ENCODE peak calls at places on chromosomes 3 and 15, in eight cellular contexts. V is ovary, T is heart left ventricle, R is sigmoid colon, F is uterus, Y is endothelial cell of umbilical vein, P is breast epithelium, U is prostate gland. M is an unnamed sample. For H3K4me1, the result is how much of the 10 kb centered on the place peaks cover.

GRCh38 chr15:73024161-73024560 is 28.1 kb upstream of the NEO1 start:
- DNase-seq in V (no peak), T (no peak), R (no peak), F (no peak), Y (no peak), P (peak), U (no peak), M (no peak)

GRCh38 chr3:34508732-34509131 is 710.3 kb downstream of the PDCD6IP start:
- DNase-seq in V (no peak), T (no peak), R (no peak), F (no peak), Y (no peak), P (no peak), U (no peak), M (no peak)

GRCh38 chr15:39511915-39512260 is 69.0 kb upstream of the THBS1 start:
- DNase-seq in V (no peak), T (no peak), R (no peak), F (no peak), Y (peak), P (no peak), U (no peak), M (no peak)

GRCh38 chr3:146326875-146327543 is 76.1 kb upstream of the PLSCR4 start:
- DNase-seq in V (peak), T (peak), R (peak), F (peak), Y (peak), P (no peak), U (no peak), M (peak)

GRCh38 chr3:124351430-124352142 is 359.7 kb upstream of the ROPN1 start:
- DNase-seq in V (no peak), T (peak), R (no peak), F (no peak), Y (peak), P (no peak), U (peak), M (peak)

GRCh38 chr3:186173202-186173815 is 64.4 kb upstream of the ETV5 start:
- DNase-seq in V (no peak), T (no peak), R (no peak), F (no peak), Y (no peak), P (no peak), U (no peak), M (no peak)

GRCh38 chr3:156577731-156578130 is 22.8 kb upstream of the SSR3 start:
- DNase-seq in V (no peak), T (no peak), R (no peak), F (no peak), Y (no peak), P (no peak), U (no peak), M (no peak)

GRCh38 chr15:26661727-26662126 is 111.1 kb downstream of the GABRB3 start:
- DNase-seq in V (no peak), T (no peak), R (no peak), F (no peak), Y (no peak), P (no peak), U (no peak), M (no peak)

GRCh38 chr3:10047876-10048275 is 21.6 kb downstream of the FANCD2 start:
- DNase-seq in V (no peak), T (no peak), R (no peak), F (no peak), Y (no peak), P (no peak), U (no peak), M (no peak)

GRCh38 chr3:52153389-52154096 is 680 bp downstream of the POC1A start:
- DNase-seq in V (peak), T (no peak), R (no peak), F (no peak), Y (no peak), P (no peak), U (no peak), M (peak)

GRCh38 chr15:66652806-66653205 is 49.2 kb upstream of the SMAD6 start:
- DNase-seq in V (no peak), T (no peak), R (no peak), F (no peak), Y (no peak), P (no peak), U (no peak), M (no peak)

GRCh38 chr3:32129832-32130231 is 23.4 kb downstream of the GPD1L start:
- DNase-seq in V (no peak), T (no peak), R (no peak), F (no peak), Y (no peak), P (no peak), U (no peak), M (no peak)

GRCh38 chr3:27632431-27633223 is 89.5 kb downstream of the EOMES start:
- DNase-seq in V (peak), T (peak), R (peak), F (peak), Y (peak), P (no peak), U (peak), M (peak)

GRCh38 chr3:15319575-15319974 is 12.8 kb downstream of the SH3BP5 start:
- DNase-seq in V (peak), T (no peak), R (peak), F (peak), Y (no peak), P (no peak), U (no peak), M (peak)

GRCh38 chr3:118817748-118818165 is 216.9 kb downstream of the IGSF11 start:
- DNase-seq in V (no peak), T (no peak), R (no peak), F (no peak), Y (peak), P (no peak), U (peak), M (peak)

GRCh38 chr15:31362886-31363285 is 36.3 kb downstream of the KLF13 start:
- DNase-seq in V (no peak), T (no peak), R (no peak), F (no peak), Y (no peak), P (no peak), U (no peak), M (no peak)

GRCh38 chr15:41928100-41928499 is 34.2 kb upstream of the SPTBN5 start:
- DNase-seq in V (no peak), T (no peak), R (no peak), F (no peak), Y (peak), P (no peak), U (no peak), M (no peak)

GRCh38 chr3:5051772-5052171 is 70.3 kb upstream of the ARL8B start:
- DNase-seq in V (no peak), T (no peak), R (no peak), F (no peak), Y (no peak), P (no peak), U (no peak), M (no peak)

GRCh38 chr15:52136471-52136993 is 24.0 kb upstream of the BCL2L10 start:
- DNase-seq in V (no peak), T (no peak), R (no peak), F (no peak), Y (peak), P (no peak), U (no peak), M (no peak)

GRCh38 chr3:88192010-88192409 is 42.3 kb downstream of the C3orf38 start:
- DNase-seq in V (no peak), T (no peak), R (no peak), F (no peak), Y (no peak), P (no peak), U (no peak), M (no peak)

GRCh38 chr15:54026891-54027290 is 48.6 kb downstream of the UNC13C start:
- DNase-seq in V (no peak), T (no peak), R (no peak), F (no peak), Y (no peak), P (no peak), U (no peak), M (no peak)

DNA sequence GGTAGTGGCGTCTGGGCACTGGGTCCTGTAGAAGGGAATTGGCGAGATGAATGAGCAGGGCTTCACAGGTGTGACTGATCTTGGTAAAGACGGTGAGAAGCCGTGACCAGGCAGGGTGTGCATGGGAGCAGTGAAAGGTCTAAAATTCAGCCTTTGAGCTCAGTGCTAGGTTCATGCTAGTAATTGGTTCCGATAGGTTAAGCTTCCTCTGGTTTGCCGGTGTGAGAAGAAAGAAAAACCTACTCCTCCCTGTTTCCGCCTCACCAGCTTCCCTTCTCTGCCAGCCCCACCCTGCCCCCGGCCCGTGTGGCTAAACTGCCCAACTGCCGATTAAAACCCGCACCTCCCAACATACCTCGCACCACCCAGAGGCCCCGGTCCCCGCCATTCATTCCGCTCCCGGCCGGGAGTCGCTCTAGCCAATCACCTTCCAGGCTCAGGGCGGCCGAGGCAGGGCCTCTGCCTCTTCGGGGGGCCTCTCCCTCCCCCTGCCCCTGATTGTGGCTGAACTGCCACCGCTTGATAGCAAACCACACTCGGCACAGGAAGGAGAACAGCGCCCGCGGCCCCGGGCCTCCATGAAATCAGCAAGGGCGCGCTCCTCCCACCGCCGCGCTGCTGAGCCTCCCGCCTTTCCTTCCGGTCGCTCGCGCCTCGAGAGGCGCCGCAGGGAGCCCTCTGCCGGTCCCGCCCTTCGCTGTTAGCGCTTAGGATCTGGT is 7.3 kb upstream of the NRROS start:
- DNase-seq in V (peak), T (peak), R (peak), F (peak), Y (peak), P (peak), U (peak), M (peak)
- TF ChIP-seq CTCF in V (no peak), T (peak), R (peak), F (peak), Y (no peak), P (no peak), U (no peak), M (no peak)

DNA sequence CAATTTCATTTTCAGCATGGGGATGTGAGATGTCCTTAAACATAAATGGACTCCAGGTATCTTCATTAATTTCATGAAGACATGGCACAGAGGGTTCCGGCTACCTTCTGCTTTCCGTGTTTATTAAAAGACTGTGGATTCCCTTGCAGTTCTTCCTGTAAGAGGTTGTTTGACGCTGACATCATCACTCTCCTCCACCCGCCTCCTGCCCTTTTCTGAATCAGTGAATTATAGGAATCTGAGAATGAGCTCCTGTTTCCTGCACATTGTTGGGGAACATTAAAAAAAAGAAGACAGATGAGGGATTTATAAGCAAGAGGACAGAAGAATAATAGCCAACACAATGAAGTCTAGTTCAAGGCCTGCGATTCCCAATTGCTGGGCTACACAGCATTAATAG is 191.3 kb downstream of the LPP start:
- DNase-seq in V (no peak), T (no peak), R (no peak), F (no peak), Y (peak), P (no peak), U (no peak), M (no peak)
- H3K4me1 ChIP-seq in V (under half), T (half or more), R (half or more), F (under half), Y (under half), P (under half), U (under half), M (under half)

GRCh38 chr15:45200799-45201556 is 13.2 kb upstream of the SHF start:
- DNase-seq in V (peak), T (peak), R (peak), F (peak), Y (peak), P (peak), U (peak), M (peak)

GRCh38 chr15:45200001-45200798 is 12.4 kb upstream of the SHF start:
- DNase-seq in V (peak), T (peak), R (peak), F (peak), Y (peak), P (peak), U (peak), M (peak)

GRCh38 chr15:45197512-45197911 is 9.7 kb upstream of the SHF start:
- DNase-seq in V (no peak), T (no peak), R (no peak), F (no peak), Y (no peak), P (no peak), U (no peak), M (no peak)

GRCh38 chr15:45199136-45199810 is 11.5 kb upstream of the SHF start:
- DNase-seq in V (peak), T (no peak), R (no peak), F (no peak), Y (peak), P (peak), U (peak), M (peak)

DNA sequence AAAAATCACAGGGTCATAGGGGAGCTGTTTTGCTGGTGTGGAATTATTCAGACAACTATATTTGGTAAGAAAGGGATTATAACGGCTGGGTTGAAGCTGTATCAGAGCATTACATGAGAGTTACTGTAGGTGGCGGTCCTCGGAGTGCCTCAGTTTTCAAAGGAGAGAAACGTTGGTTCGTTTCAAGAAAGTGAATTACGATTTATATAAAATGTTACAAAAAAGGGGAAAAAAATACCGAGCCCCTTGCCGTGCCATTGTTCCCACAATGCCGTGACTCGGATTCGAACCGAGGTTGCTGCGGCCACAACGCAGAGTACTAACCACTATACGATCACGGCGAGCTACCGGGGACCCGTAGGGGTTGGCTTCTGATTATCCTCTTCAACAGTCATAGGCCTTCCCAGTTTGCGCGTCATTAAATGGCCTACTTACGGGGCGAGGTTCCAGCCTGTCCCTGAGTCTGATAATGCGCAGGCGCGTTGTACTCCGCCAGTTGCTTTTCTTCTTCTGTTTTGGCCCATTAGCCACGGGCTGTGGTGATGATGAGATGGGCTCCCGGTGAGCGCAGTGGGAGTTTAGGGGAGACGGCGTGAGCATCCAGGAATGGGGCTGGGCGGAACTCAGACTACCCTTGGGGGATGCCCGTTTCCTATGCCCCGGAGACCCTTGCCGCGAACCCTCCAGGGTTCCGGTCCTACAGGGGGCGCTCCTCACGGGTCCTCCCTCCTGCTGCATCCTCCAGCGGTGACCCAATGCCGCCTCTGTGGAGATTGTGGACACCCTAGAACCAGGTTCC is 10.8 kb upstream of the SHF start:
- DNase-seq in V (peak), T (peak), R (peak), F (peak), Y (peak), P (peak), U (peak), M (peak)
- TF ChIP-seq POLR2A in V (peak), T (peak), R (peak), F (peak), Y (peak), P (peak), U (peak), M (peak)

DNA sequence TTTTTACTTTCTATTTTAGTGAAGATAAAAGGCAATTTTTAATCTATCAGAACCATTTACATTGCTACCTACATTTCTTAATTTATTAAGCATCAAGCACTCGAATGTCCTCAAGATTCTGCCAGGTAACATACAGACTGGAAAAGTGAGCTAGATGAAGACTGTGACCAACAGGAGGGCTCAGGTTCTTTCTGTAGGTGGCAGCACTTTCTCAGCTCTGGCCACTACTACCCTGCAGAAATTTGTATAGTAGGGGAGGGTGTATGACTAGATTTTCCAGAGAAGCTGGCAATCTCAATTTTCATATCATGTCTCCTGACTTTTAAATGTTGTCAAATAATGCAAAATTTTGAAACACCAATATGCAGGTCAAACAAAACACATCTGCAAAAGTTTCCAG is 165.0 kb upstream of the SUCLG2 start:
- DNase-seq in V (no peak), T (no peak), R (no peak), F (no peak), Y (no peak), P (no peak), U (no peak), M (peak)
- TF ChIP-seq CTCF in V (no peak), T (no peak), R (peak), F (no peak), Y (no peak), P (no peak), U (no peak), M (no peak)

DNA sequence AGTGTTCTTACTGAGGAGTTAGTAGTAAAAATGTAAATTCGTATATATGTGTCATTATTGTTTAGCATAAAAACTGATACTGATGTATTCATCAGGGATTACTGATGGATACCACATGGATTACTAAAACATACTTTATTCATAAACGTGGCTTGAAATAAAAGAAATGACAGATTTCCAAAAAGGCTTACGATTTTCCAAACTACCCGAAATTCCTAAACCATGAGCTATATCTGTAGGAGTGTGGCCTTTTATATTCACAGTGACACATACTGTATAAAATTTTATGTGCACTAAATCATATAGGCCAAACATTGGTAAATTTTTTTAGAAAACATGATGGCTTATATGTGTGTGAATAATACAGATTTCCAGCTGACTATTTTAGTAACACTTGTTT is 6.9 kb downstream of the TSC22D2 start:
- DNase-seq in V (no peak), T (no peak), R (no peak), F (no peak), Y (no peak), P (no peak), U (no peak), M (no peak)
- H3K4me1 ChIP-seq in V (under half), T (half or more), R (half or more), F (under half), Y (half or more), P (under half), U (under half), M (under half)

GRCh38 chr3:122074621-122075265 is 19.6 kb downstream of the CD86 start:
- DNase-seq in V (no peak), T (peak), R (peak), F (no peak), Y (no peak), P (no peak), U (no peak), M (no peak)
- TF ChIP-seq POLR2A in V (no peak), T (no peak), R (no peak), F (no peak), Y (no peak), P (no peak), U (no peak), M (no peak)

DNA sequence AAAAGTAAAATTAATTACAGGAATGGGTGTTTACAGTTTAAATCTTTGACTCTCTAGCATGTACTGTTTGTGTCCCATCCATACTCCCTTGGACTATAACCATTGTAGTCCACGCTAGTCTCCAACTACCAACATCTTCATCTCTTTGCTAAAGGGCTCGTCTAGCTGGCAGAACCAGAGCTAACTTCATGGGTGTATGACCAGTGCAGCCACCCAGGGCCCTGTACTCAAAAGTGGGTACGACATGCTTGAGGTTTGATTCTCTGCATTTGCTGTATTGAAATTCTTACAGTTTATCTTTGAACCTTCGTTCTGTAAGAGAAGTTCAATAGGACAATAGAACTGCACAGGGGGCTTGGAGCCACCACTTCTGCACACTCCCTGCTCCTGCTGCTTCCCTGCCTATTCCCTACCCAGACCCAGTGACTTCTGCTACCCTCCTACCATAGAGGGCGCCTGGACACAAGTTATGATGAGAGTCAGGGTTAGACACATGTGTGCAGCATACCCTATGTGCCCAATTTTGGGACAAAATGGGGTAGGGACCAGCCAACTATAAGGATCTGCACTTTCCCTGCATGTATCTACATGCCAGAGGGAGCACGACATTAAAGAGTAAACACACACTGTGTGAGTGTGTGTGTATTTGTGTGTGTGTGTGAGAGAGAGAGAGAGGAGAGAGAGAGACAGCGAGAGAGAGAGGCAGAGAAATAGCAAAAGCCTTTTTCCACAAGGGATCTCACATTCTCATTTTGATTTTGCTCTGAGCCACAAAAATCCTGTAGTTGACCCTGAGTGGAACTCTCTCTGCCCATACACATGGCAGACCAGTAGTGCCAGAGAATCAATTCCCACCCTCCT is 59.0 kb upstream of the NECTIN3 start:
- DNase-seq in V (no peak), T (no peak), R (no peak), F (no peak), Y (no peak), P (no peak), U (no peak), M (no peak)
- TF ChIP-seq CTCF in V (no peak), T (no peak), R (no peak), F (no peak), Y (no peak), P (no peak), U (no peak), M (no peak)